ENCODE peak calls at places on chromosomes 3 and 15, in four cellular contexts. J, W, O and V are unnamed samples. For H3K4me1, the result is how much of the 10 kb centered on the place peaks cover.

GRCh38 chr15:82689147-82689546 is 20.5 kb downstream of the AP3B2 start:
- DNase-seq in W (no peak), O (no peak), J (no peak), V (no peak)

GRCh38 chr15:71288348-71288955 is 173.2 kb downstream of the THSD4 start:
- DNase-seq in W (no peak), J (peak), O (no peak), V (no peak)

GRCh38 chr15:45048784-45049631 is 26.0 kb downstream of the SORD start:
- DNase-seq in W (peak), O (no peak), J (no peak), V (no peak)

GRCh38 chr3:76500746-76501275 is 539.1 kb upstream of the ROBO2 start:
- DNase-seq in J (peak), W (no peak), O (no peak), V (no peak)

GRCh38 chr3:182959474-182960350 is 20.6 kb downstream of the DCUN1D1 start:
- DNase-seq in O (no peak), W (no peak), J (no peak), V (no peak)

GRCh38 chr15:90903733-90904536 is 833 bp downstream of the MAN2A2 start:
- DNase-seq in J (peak), W (no peak), O (no peak), V (no peak)

GRCh38 chr3:81989773-81990172 is 228.3 kb upstream of the GBE1 start:
- DNase-seq in W (no peak), O (no peak), J (no peak), V (no peak)

GRCh38 chr15:70361891-70362290 is 264.2 kb upstream of the TLE3 start:
- DNase-seq in O (peak), W (no peak), J (no peak), V (peak)

GRCh38 chr3:129310612-129311011 is 31.9 kb downstream of the HMCES start:
- DNase-seq in J (no peak), O (peak), W (no peak), V (no peak)

GRCh38 chr15:89129123-89129815 is 41.0 kb downstream of the ABHD2 start:
- DNase-seq in J (peak), W (peak), O (peak), V (peak)

GRCh38 chr3:117439812-117440211 is 730.2 kb downstream of the TUSC7 start:
- DNase-seq in J (peak), O (no peak), W (peak), V (no peak)

GRCh38 chr15:89826671-89827655 is 12.3 kb upstream of the ANPEP start:
- DNase-seq in J (no peak), W (no peak), O (no peak), V (no peak)

GRCh38 chr3:177352424-177352823 is 155.1 kb upstream of the TBL1XR1 start:
- DNase-seq in O (no peak), W (no peak), J (no peak), V (no peak)
- H3K27ac ChIP-seq in O (peak), W (no peak), J (no peak), V (no peak)

GRCh38 chr3:56781762-56782161 is 20.0 kb downstream of the ARHGEF3 start:
- DNase-seq in J (no peak), W (no peak), O (no peak), V (no peak)

GRCh38 chr3:56780935-56781334 is 20.8 kb downstream of the ARHGEF3 start:
- DNase-seq in W (no peak), J (no peak), O (no peak), V (no peak)

GRCh38 chr3:56782900-56783299 is 18.8 kb downstream of the ARHGEF3 start:
- DNase-seq in W (no peak), O (no peak), J (no peak), V (no peak)

GRCh38 chr3:56783644-56784451 is 17.9 kb downstream of the ARHGEF3 start:
- DNase-seq in J (peak), O (no peak), W (peak), V (peak)

GRCh38 chr3:56782215-56782614 is 19.5 kb downstream of the ARHGEF3 start:
- DNase-seq in O (no peak), W (peak), J (no peak), V (no peak)
- H3K4me1 ChIP-seq in O (under half), W (under half), J (under half), V (under half)

DNA sequence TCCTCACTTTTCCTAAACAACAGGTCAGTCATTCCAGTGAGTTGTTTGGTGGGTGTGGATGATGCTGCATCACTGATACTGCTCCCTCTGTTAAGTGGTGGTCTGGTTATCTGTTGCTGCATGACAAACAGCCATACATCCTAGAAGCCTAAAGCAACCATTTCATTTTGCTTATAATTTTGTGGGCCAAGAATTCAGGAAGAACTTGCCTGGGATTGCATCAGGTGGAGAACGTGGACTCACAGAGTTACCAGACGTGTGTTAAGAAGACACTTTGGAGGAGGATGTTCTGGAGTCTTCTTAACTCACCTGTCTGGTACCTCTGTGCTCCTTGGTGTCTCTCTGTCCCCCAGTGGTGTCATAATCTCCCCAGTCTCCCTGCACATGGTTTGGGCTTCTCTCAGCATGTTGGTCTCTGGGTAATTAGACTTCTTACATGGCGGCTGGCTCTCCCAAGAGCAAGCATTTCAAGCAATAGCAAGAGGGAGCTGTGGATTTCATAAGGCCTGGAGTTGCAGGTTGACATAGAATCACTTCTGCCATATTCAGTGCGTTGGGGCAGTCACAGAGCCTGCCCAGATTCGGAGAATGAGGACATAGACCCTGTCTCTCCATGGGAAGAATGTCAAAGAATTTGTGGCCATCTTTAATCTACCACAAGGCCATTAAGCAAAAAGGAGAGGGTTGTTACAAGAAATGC is 20.1 kb downstream of the USP3 start:
- DNase-seq in O (no peak), J (no peak), W (no peak), V (no peak)
- H3K27ac ChIP-seq in O (peak), J (no peak), W (no peak), V (no peak)

DNA sequence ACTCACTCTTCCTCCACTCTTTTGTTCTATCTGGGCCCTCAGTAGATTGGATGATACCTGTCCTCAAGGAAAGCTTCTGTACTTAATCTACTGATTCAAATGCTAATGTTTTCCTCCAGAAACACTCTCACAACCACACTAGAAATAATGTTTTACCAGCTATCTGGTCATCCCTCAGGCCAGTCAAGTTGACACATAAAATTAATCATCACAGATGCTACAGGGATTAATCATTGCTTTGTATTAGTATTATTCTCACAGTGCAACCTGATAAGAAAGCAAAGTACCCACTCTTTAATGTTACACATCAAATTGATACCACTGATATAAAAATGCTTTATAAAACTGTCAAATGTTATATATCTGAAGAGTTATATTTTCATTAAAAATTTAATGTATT is 52.9 kb upstream of the ARL6 start:
- DNase-seq in O (no peak), J (no peak), W (no peak), V (no peak)
- H3K4me1 ChIP-seq in O (under half), J (under half), W (under half), V (under half)

GRCh38 chr3:98583766-98584165 is 9.6 kb downstream of the CPOX start:
- DNase-seq in J (no peak), O (no peak), W (no peak), V (no peak)
- H3K27ac ChIP-seq in J (no peak), O (no peak), W (no peak), V (no peak)

GRCh38 chr3:33117461-33117860 is 3.6 kb downstream of the CRTAP start:
- DNase-seq in J (no peak), O (no peak), W (no peak), V (no peak)
- H3K4me1 ChIP-seq in J (under half), O (under half), W (under half), V (under half)

GRCh38 chr3:69370945-69371301 is 15.0 kb downstream of the FRMD4B start:
- DNase-seq in W (no peak), O (no peak), J (no peak), V (no peak)
- H3K27ac ChIP-seq in W (no peak), O (peak), J (no peak), V (no peak)